ENCODE peak calls at places on chromosome 21, in seven cellular contexts. One of them, this sample, is unnamed. For H3K27me3 and H3K9me3, the result is how much of the 10 kb centered on the place peaks cover.

GRCh38 chr21:42505090-42505726 is 8.4 kb upstream of the SLC37A1 start:
- DNase-seq in tibial nerve: no peak
- DNase-seq in HCT116: no peak
- DNase-seq in IMR-90: no peak
- DNase-seq in ovary: no peak
- DNase-seq in body of pancreas: no peak
- DNase-seq in Peyer's patch: peak
- DNase-seq in this sample: no peak

GRCh38 chr21:31142600-31142999 is 104.3 kb upstream of the KRTAP19-8 start:
- DNase-seq in Peyer's patch: no peak
- DNase-seq in HCT116: no peak
- DNase-seq in body of pancreas: no peak
- DNase-seq in ovary: no peak
- DNase-seq in IMR-90: no peak
- DNase-seq in tibial nerve: no peak
- DNase-seq in this sample: no peak

GRCh38 chr21:28851645-28852044 is 141.0 kb downstream of the LTN1 start:
- DNase-seq in body of pancreas: no peak
- DNase-seq in tibial nerve: no peak
- DNase-seq in HCT116: no peak
- DNase-seq in Peyer's patch: no peak
- DNase-seq in ovary: no peak
- DNase-seq in IMR-90: no peak
- DNase-seq in this sample: no peak

GRCh38 chr21:42002421-42002958 is 7.7 kb downstream of the ZBTB21 start:
- DNase-seq in ovary: no peak
- DNase-seq in Peyer's patch: no peak
- DNase-seq in body of pancreas: no peak
- DNase-seq in HCT116: no peak
- DNase-seq in tibial nerve: no peak
- DNase-seq in IMR-90: peak
- DNase-seq in this sample: no peak

GRCh38 chr21:32532636-32533035 is 52.7 kb downstream of the TCP10L start:
- DNase-seq in IMR-90: no peak
- DNase-seq in ovary: no peak
- DNase-seq in body of pancreas: no peak
- DNase-seq in Peyer's patch: no peak
- DNase-seq in HCT116: no peak
- DNase-seq in tibial nerve: no peak
- DNase-seq in this sample: no peak

GRCh38 chr21:29215709-29216108 is 83.0 kb upstream of the BACH1 start:
- DNase-seq in HCT116: no peak
- DNase-seq in body of pancreas: peak
- DNase-seq in tibial nerve: no peak
- DNase-seq in ovary: no peak
- DNase-seq in Peyer's patch: no peak
- DNase-seq in IMR-90: peak
- DNase-seq in this sample: no peak

GRCh38 chr21:41966341-41966833 is 12.6 kb upstream of the C2CD2 start:
- DNase-seq in tibial nerve: no peak
- DNase-seq in ovary: no peak
- DNase-seq in IMR-90: peak
- DNase-seq in body of pancreas: no peak
- DNase-seq in HCT116: no peak
- DNase-seq in Peyer's patch: peak
- DNase-seq in this sample: no peak

GRCh38 chr21:42520628-42521253 is 7.1 kb downstream of the SLC37A1 start:
- DNase-seq in HCT116: no peak
- DNase-seq in Peyer's patch: no peak
- DNase-seq in body of pancreas: no peak
- DNase-seq in tibial nerve: no peak
- DNase-seq in IMR-90: no peak
- DNase-seq in ovary: no peak
- DNase-seq in this sample: peak

GRCh38 chr21:35924714-35925301 is 135.5 kb downstream of the SETD4 start:
- DNase-seq in tibial nerve: no peak
- DNase-seq in ovary: no peak
- DNase-seq in body of pancreas: peak
- DNase-seq in Peyer's patch: no peak
- DNase-seq in IMR-90: peak
- DNase-seq in HCT116: no peak
- DNase-seq in this sample: no peak

GRCh38 chr21:36860736-36861594 is 105.5 kb downstream of the HLCS start:
- DNase-seq in body of pancreas: no peak
- DNase-seq in Peyer's patch: no peak
- DNase-seq in IMR-90: peak
- DNase-seq in ovary: no peak
- DNase-seq in tibial nerve: no peak
- DNase-seq in HCT116: no peak
- DNase-seq in this sample: no peak

GRCh38 chr21:41180752-41181151 is 12.8 kb downstream of the BACE2 start:
- DNase-seq in ovary: no peak
- DNase-seq in tibial nerve: no peak
- DNase-seq in IMR-90: no peak
- DNase-seq in Peyer's patch: no peak
- DNase-seq in HCT116: no peak
- DNase-seq in body of pancreas: no peak
- DNase-seq in this sample: no peak

GRCh38 chr21:31931644-31932469 is 59.0 kb downstream of the HUNK start:
- DNase-seq in HCT116: no peak
- DNase-seq in Peyer's patch: no peak
- DNase-seq in body of pancreas: no peak
- DNase-seq in ovary: no peak
- DNase-seq in IMR-90: no peak
- DNase-seq in tibial nerve: no peak
- DNase-seq in this sample: no peak

GRCh38 chr21:33755354-33755753 is 113.1 kb downstream of the ITSN1 start:
- DNase-seq in IMR-90: no peak
- DNase-seq in ovary: no peak
- DNase-seq in tibial nerve: no peak
- DNase-seq in Peyer's patch: no peak
- DNase-seq in HCT116: no peak
- DNase-seq in body of pancreas: no peak
- DNase-seq in this sample: no peak

GRCh38 chr21:29520146-29520545 is 221.4 kb downstream of the BACH1 start:
- DNase-seq in HCT116: no peak
- DNase-seq in IMR-90: no peak
- DNase-seq in body of pancreas: no peak
- DNase-seq in Peyer's patch: no peak
- DNase-seq in ovary: no peak
- DNase-seq in tibial nerve: no peak
- DNase-seq in this sample: no peak

GRCh38 chr21:35925497-35925896 is 134.8 kb downstream of the SETD4 start:
- DNase-seq in Peyer's patch: no peak
- DNase-seq in HCT116: no peak
- DNase-seq in tibial nerve: no peak
- DNase-seq in ovary: no peak
- DNase-seq in IMR-90: peak
- DNase-seq in body of pancreas: peak
- DNase-seq in this sample: peak

GRCh38 chr21:42524341-42525227 is 10.9 kb downstream of the SLC37A1 start:
- DNase-seq in IMR-90: peak
- DNase-seq in ovary: peak
- DNase-seq in tibial nerve: peak
- DNase-seq in body of pancreas: peak
- DNase-seq in HCT116: no peak
- DNase-seq in Peyer's patch: peak
- DNase-seq in this sample: peak

GRCh38 chr21:46452719-46453118 is 6.0 kb upstream of the DIP2A start:
- DNase-seq in body of pancreas: no peak
- DNase-seq in tibial nerve: no peak
- DNase-seq in ovary: no peak
- DNase-seq in HCT116: no peak
- DNase-seq in IMR-90: no peak
- DNase-seq in Peyer's patch: no peak
- DNase-seq in this sample: no peak

GRCh38 chr21:19198801-19199200 is 795.2 kb upstream of the TMPRSS15 start:
- DNase-seq in Peyer's patch: no peak
- DNase-seq in tibial nerve: no peak
- DNase-seq in HCT116: no peak
- DNase-seq in ovary: no peak
- DNase-seq in IMR-90: no peak
- DNase-seq in body of pancreas: no peak
- DNase-seq in this sample: no peak

GRCh38 chr21:33299181-33299752 is 25.5 kb upstream of the IFNAR1 start:
- DNase-seq in Peyer's patch: peak
- DNase-seq in IMR-90: no peak
- DNase-seq in HCT116: no peak
- DNase-seq in tibial nerve: no peak
- DNase-seq in ovary: no peak
- DNase-seq in body of pancreas: no peak
- DNase-seq in this sample: no peak

GRCh38 chr21:40155563-40155962 is 288.3 kb downstream of the PCP4 start:
- DNase-seq in Peyer's patch: no peak
- DNase-seq in ovary: no peak
- DNase-seq in tibial nerve: no peak
- DNase-seq in body of pancreas: no peak
- DNase-seq in IMR-90: no peak
- DNase-seq in HCT116: no peak
- DNase-seq in this sample: no peak

GRCh38 chr21:31873696-31874599 is 1.1 kb downstream of the HUNK start:
- DNase-seq in IMR-90: peak
- DNase-seq in tibial nerve: no peak
- DNase-seq in ovary: no peak
- DNase-seq in Peyer's patch: no peak
- DNase-seq in HCT116: no peak
- DNase-seq in body of pancreas: peak
- DNase-seq in this sample: peak

GRCh38 chr21:20971296-20971921 is 26.8 kb upstream of the NCAM2 start:
- DNase-seq in HCT116: no peak
- DNase-seq in tibial nerve: peak
- DNase-seq in ovary: no peak
- DNase-seq in IMR-90: peak
- DNase-seq in body of pancreas: peak
- DNase-seq in Peyer's patch: no peak
- DNase-seq in this sample: no peak

GRCh38 chr21:33378081-33378480 is 25.1 kb upstream of the IFNGR2 start:
- DNase-seq in tibial nerve: no peak
- DNase-seq in body of pancreas: no peak
- DNase-seq in HCT116: no peak
- DNase-seq in IMR-90: no peak
- DNase-seq in Peyer's patch: no peak
- DNase-seq in ovary: no peak
- DNase-seq in this sample: no peak

GRCh38 chr21:38574895-38575294 is 76.6 kb upstream of the ERG start:
- DNase-seq in Peyer's patch: no peak
- DNase-seq in body of pancreas: no peak
- DNase-seq in ovary: no peak
- DNase-seq in HCT116: no peak
- DNase-seq in tibial nerve: no peak
- DNase-seq in IMR-90: no peak
- DNase-seq in this sample: no peak
- H3K27me3 ChIP-seq in Peyer's patch: under half
- H3K27me3 ChIP-seq in body of pancreas: under half
- H3K27me3 ChIP-seq in ovary: under half
- H3K27me3 ChIP-seq in HCT116: under half
- H3K27me3 ChIP-seq in tibial nerve: under half
- H3K27me3 ChIP-seq in IMR-90: under half
- H3K27me3 ChIP-seq in this sample: under half

DNA sequence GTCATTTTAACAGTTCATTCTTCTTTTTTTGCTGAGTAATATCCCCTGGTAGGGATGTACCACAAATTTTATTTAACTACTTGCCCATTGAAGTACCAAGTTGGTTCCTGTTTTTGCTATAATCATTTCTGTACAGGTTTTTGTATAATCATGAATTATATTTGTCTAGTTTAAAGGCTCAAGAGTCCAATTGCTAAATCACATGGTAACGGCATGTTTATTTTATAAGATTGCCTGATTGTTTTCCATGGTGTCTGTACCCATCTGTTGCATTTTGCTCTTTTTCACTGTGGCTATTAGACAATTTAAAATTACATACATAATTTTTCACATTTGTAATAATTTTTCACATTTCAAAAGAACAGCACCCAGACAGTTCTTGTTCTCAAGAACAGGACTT is 891.1 kb downstream of the USP25 start:
- DNase-seq in ovary: no peak
- DNase-seq in tibial nerve: no peak
- DNase-seq in Peyer's patch: no peak
- DNase-seq in body of pancreas: no peak
- DNase-seq in HCT116: no peak
- DNase-seq in IMR-90: no peak
- DNase-seq in this sample: no peak
- H3K9me3 ChIP-seq in ovary: under half
- H3K9me3 ChIP-seq in tibial nerve: under half
- H3K9me3 ChIP-seq in Peyer's patch: under half
- H3K9me3 ChIP-seq in body of pancreas: under half
- H3K9me3 ChIP-seq in HCT116: under half
- H3K9me3 ChIP-seq in IMR-90: under half
- H3K9me3 ChIP-seq in this sample: under half

DNA sequence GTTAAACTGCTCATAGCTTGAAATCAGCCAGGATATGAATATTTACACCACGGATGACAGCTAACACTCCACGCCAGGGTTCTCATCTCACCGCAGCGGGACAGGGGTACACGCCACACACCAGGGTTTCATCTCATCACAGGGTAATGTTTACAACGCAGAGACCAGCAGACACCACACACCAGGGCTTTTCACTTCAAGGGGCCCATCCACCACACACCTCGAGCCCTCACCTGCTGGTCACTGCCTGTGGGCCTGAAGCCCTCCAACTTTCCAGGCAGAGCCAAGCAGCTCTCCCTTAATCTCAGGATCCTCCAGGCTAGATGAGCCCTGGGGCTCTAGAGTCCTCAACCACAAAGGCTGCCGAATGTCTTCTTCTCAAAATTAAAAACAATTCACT is 1.3 kb upstream of the KRTAP10-12 start:
- DNase-seq in tibial nerve: no peak
- DNase-seq in body of pancreas: no peak
- DNase-seq in Peyer's patch: no peak
- DNase-seq in ovary: no peak
- DNase-seq in IMR-90: no peak
- DNase-seq in HCT116: no peak
- DNase-seq in this sample: no peak
- H3K27me3 ChIP-seq in tibial nerve: under half
- H3K27me3 ChIP-seq in body of pancreas: under half
- H3K27me3 ChIP-seq in Peyer's patch: under half
- H3K27me3 ChIP-seq in ovary: under half
- H3K27me3 ChIP-seq in IMR-90: under half
- H3K27me3 ChIP-seq in HCT116: under half
- H3K27me3 ChIP-seq in this sample: under half

GRCh38 chr21:15330872-15331271 is 266.1 kb upstream of the NRIP1 start:
- DNase-seq in IMR-90: no peak
- DNase-seq in HCT116: no peak
- DNase-seq in ovary: no peak
- DNase-seq in Peyer's patch: no peak
- DNase-seq in tibial nerve: no peak
- DNase-seq in body of pancreas: no peak
- DNase-seq in this sample: no peak
- H3K9me3 ChIP-seq in IMR-90: under half
- H3K9me3 ChIP-seq in HCT116: under half
- H3K9me3 ChIP-seq in ovary: under half
- H3K9me3 ChIP-seq in Peyer's patch: under half
- H3K9me3 ChIP-seq in tibial nerve: under half
- H3K9me3 ChIP-seq in body of pancreas: under half
- H3K9me3 ChIP-seq in this sample: under half

DNA sequence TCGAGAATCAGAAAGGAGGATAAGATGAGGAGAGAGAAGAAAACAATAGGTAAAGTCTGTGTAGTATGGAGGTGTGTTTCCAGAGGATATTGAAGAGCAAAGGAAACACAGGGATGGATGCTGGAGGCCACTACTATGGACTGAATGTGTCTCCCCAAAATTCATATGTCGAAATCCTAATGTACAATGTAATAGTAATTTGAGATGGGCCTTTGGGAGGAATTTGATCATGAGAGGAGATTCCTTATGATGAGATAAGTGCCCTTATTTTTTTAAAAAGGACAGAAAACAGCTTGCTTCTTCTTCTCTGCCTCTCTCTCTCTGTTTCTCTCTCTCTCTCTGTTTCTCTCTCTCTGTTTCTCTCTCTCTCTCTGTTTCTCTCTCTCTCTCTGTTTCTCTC is 602.2 kb upstream of the ADAMTS5 start:
- DNase-seq in ovary: no peak
- DNase-seq in tibial nerve: no peak
- DNase-seq in IMR-90: peak
- DNase-seq in Peyer's patch: no peak
- DNase-seq in HCT116: no peak
- DNase-seq in body of pancreas: no peak
- DNase-seq in this sample: no peak
- H3K27me3 ChIP-seq in ovary: under half
- H3K27me3 ChIP-seq in tibial nerve: under half
- H3K27me3 ChIP-seq in IMR-90: under half
- H3K27me3 ChIP-seq in Peyer's patch: under half
- H3K27me3 ChIP-seq in HCT116: under half
- H3K27me3 ChIP-seq in body of pancreas: under half
- H3K27me3 ChIP-seq in this sample: under half